ENCODE peak calls at places on chromosomes 12 and 14, in nine cellular contexts. One of them, this sample, is unnamed.

GRCh38 chr12:124335426-124336183 is 40.7 kb downstream of the RFLNA start:
- DNase-seq in D721Med: no peak
- DNase-seq in BJ: no peak
- DNase-seq in fibroblast of mammary gland: no peak
- DNase-seq in glutamatergic neuron: no peak
- DNase-seq in progenitor cell of endocrine pancreas: no peak
- DNase-seq in cardiac fibroblast: no peak
- DNase-seq in bronchial epithelial cell: no peak
- DNase-seq in lower lobe of right lung: no peak
- DNase-seq in this sample: no peak

GRCh38 chr14:56004807-56005579 is 113.2 kb upstream of the PELI2 start:
- DNase-seq in D721Med: no peak
- DNase-seq in BJ: peak
- DNase-seq in fibroblast of mammary gland: peak
- DNase-seq in glutamatergic neuron: no peak
- DNase-seq in progenitor cell of endocrine pancreas: no peak
- DNase-seq in cardiac fibroblast: peak
- DNase-seq in bronchial epithelial cell: peak
- DNase-seq in lower lobe of right lung: peak
- DNase-seq in this sample: no peak

GRCh38 chr12:15193927-15194326 is 27.3 kb downstream of the RERG start:
- DNase-seq in D721Med: no peak
- DNase-seq in BJ: no peak
- DNase-seq in fibroblast of mammary gland: peak
- DNase-seq in glutamatergic neuron: no peak
- DNase-seq in progenitor cell of endocrine pancreas: no peak
- DNase-seq in cardiac fibroblast: no peak
- DNase-seq in bronchial epithelial cell: peak
- DNase-seq in lower lobe of right lung: no peak
- DNase-seq in this sample: peak

GRCh38 chr14:99566009-99566389 is 38.0 kb downstream of the CCDC85C start:
- DNase-seq in D721Med: no peak
- DNase-seq in BJ: no peak
- DNase-seq in fibroblast of mammary gland: no peak
- DNase-seq in glutamatergic neuron: no peak
- DNase-seq in progenitor cell of endocrine pancreas: no peak
- DNase-seq in cardiac fibroblast: no peak
- DNase-seq in bronchial epithelial cell: peak
- DNase-seq in lower lobe of right lung: no peak
- DNase-seq in this sample: peak

GRCh38 chr12:109770104-109770860 is 56.7 kb downstream of the FAM222A start:
- DNase-seq in D721Med: no peak
- DNase-seq in BJ: no peak
- DNase-seq in fibroblast of mammary gland: no peak
- DNase-seq in glutamatergic neuron: no peak
- DNase-seq in progenitor cell of endocrine pancreas: no peak
- DNase-seq in cardiac fibroblast: peak
- DNase-seq in bronchial epithelial cell: no peak
- DNase-seq in lower lobe of right lung: peak
- DNase-seq in this sample: no peak

GRCh38 chr12:29234965-29235364 is 85.9 kb downstream of the FAR2 start:
- DNase-seq in D721Med: no peak
- DNase-seq in BJ: no peak
- DNase-seq in fibroblast of mammary gland: peak
- DNase-seq in glutamatergic neuron: no peak
- DNase-seq in progenitor cell of endocrine pancreas: no peak
- DNase-seq in cardiac fibroblast: peak
- DNase-seq in bronchial epithelial cell: peak
- DNase-seq in lower lobe of right lung: no peak
- DNase-seq in this sample: no peak

GRCh38 chr14:61026523-61026922 is 45.5 kb downstream of the SLC38A6 start:
- DNase-seq in D721Med: no peak
- DNase-seq in BJ: no peak
- DNase-seq in fibroblast of mammary gland: no peak
- DNase-seq in glutamatergic neuron: no peak
- DNase-seq in progenitor cell of endocrine pancreas: no peak
- DNase-seq in cardiac fibroblast: no peak
- DNase-seq in bronchial epithelial cell: peak
- DNase-seq in lower lobe of right lung: peak
- DNase-seq in this sample: no peak

GRCh38 chr14:91311284-91311662 is 66.8 kb upstream of the GPR68 start:
- DNase-seq in D721Med: no peak
- DNase-seq in BJ: no peak
- DNase-seq in fibroblast of mammary gland: no peak
- DNase-seq in glutamatergic neuron: no peak
- DNase-seq in progenitor cell of endocrine pancreas: no peak
- DNase-seq in cardiac fibroblast: no peak
- DNase-seq in bronchial epithelial cell: no peak
- DNase-seq in lower lobe of right lung: no peak
- DNase-seq in this sample: no peak

GRCh38 chr12:41264281-41264680 is 76.2 kb downstream of the PDZRN4 start:
- DNase-seq in D721Med: no peak
- DNase-seq in BJ: no peak
- DNase-seq in fibroblast of mammary gland: peak
- DNase-seq in glutamatergic neuron: no peak
- DNase-seq in progenitor cell of endocrine pancreas: no peak
- DNase-seq in cardiac fibroblast: peak
- DNase-seq in bronchial epithelial cell: peak
- DNase-seq in lower lobe of right lung: no peak
- DNase-seq in this sample: no peak
- TF ChIP-seq CTCF in D721Med: peak
- TF ChIP-seq CTCF in BJ: peak
- TF ChIP-seq CTCF in fibroblast of mammary gland: peak
- TF ChIP-seq CTCF in glutamatergic neuron: peak
- TF ChIP-seq CTCF in progenitor cell of endocrine pancreas: peak
- TF ChIP-seq CTCF in cardiac fibroblast: no peak
- TF ChIP-seq CTCF in bronchial epithelial cell: no peak
- TF ChIP-seq CTCF in lower lobe of right lung: peak
- TF ChIP-seq CTCF in this sample: peak

GRCh38 chr12:119222222-119222951 is 43.7 kb downstream of the HSPB8 start:
- DNase-seq in D721Med: no peak
- DNase-seq in BJ: no peak
- DNase-seq in fibroblast of mammary gland: no peak
- DNase-seq in glutamatergic neuron: no peak
- DNase-seq in progenitor cell of endocrine pancreas: no peak
- DNase-seq in cardiac fibroblast: no peak
- DNase-seq in bronchial epithelial cell: no peak
- DNase-seq in lower lobe of right lung: no peak
- DNase-seq in this sample: no peak

GRCh38 chr12:119229205-119229604 is 50.5 kb downstream of the HSPB8 start:
- DNase-seq in D721Med: no peak
- DNase-seq in BJ: no peak
- DNase-seq in fibroblast of mammary gland: no peak
- DNase-seq in glutamatergic neuron: no peak
- DNase-seq in progenitor cell of endocrine pancreas: no peak
- DNase-seq in cardiac fibroblast: no peak
- DNase-seq in bronchial epithelial cell: no peak
- DNase-seq in lower lobe of right lung: no peak
- DNase-seq in this sample: no peak

GRCh38 chr12:119229837-119230236 is 51.1 kb downstream of the HSPB8 start:
- DNase-seq in D721Med: peak
- DNase-seq in BJ: no peak
- DNase-seq in fibroblast of mammary gland: peak
- DNase-seq in glutamatergic neuron: peak
- DNase-seq in progenitor cell of endocrine pancreas: peak
- DNase-seq in cardiac fibroblast: peak
- DNase-seq in bronchial epithelial cell: peak
- DNase-seq in lower lobe of right lung: no peak
- DNase-seq in this sample: peak

GRCh38 chr12:119227292-119227691 is 48.6 kb downstream of the HSPB8 start:
- DNase-seq in D721Med: no peak
- DNase-seq in BJ: no peak
- DNase-seq in fibroblast of mammary gland: no peak
- DNase-seq in glutamatergic neuron: no peak
- DNase-seq in progenitor cell of endocrine pancreas: no peak
- DNase-seq in cardiac fibroblast: no peak
- DNase-seq in bronchial epithelial cell: peak
- DNase-seq in lower lobe of right lung: no peak
- DNase-seq in this sample: peak

GRCh38 chr12:119225454-119225853 is 46.7 kb downstream of the HSPB8 start:
- DNase-seq in D721Med: no peak
- DNase-seq in BJ: no peak
- DNase-seq in fibroblast of mammary gland: no peak
- DNase-seq in glutamatergic neuron: no peak
- DNase-seq in progenitor cell of endocrine pancreas: no peak
- DNase-seq in cardiac fibroblast: no peak
- DNase-seq in bronchial epithelial cell: no peak
- DNase-seq in lower lobe of right lung: no peak
- DNase-seq in this sample: no peak
- TF ChIP-seq CTCF in D721Med: no peak
- TF ChIP-seq CTCF in BJ: no peak
- TF ChIP-seq CTCF in fibroblast of mammary gland: no peak
- TF ChIP-seq CTCF in glutamatergic neuron: no peak
- TF ChIP-seq CTCF in progenitor cell of endocrine pancreas: peak
- TF ChIP-seq CTCF in cardiac fibroblast: no peak
- TF ChIP-seq CTCF in bronchial epithelial cell: no peak
- TF ChIP-seq CTCF in lower lobe of right lung: no peak
- TF ChIP-seq CTCF in this sample: no peak

GRCh38 chr12:103884316-103884715 is 43.3 kb upstream of the NT5DC3 start:
- DNase-seq in D721Med: no peak
- DNase-seq in BJ: no peak
- DNase-seq in fibroblast of mammary gland: peak
- DNase-seq in glutamatergic neuron: no peak
- DNase-seq in progenitor cell of endocrine pancreas: no peak
- DNase-seq in cardiac fibroblast: peak
- DNase-seq in bronchial epithelial cell: peak
- DNase-seq in lower lobe of right lung: no peak
- DNase-seq in this sample: peak
- TF ChIP-seq CTCF in D721Med: peak
- TF ChIP-seq CTCF in BJ: peak
- TF ChIP-seq CTCF in fibroblast of mammary gland: peak
- TF ChIP-seq CTCF in glutamatergic neuron: no peak
- TF ChIP-seq CTCF in progenitor cell of endocrine pancreas: peak
- TF ChIP-seq CTCF in cardiac fibroblast: peak
- TF ChIP-seq CTCF in bronchial epithelial cell: peak
- TF ChIP-seq CTCF in lower lobe of right lung: peak
- TF ChIP-seq CTCF in this sample: peak

GRCh38 chr12:8078400-8078799 is 3.7 kb upstream of the NECAP1 start:
- DNase-seq in D721Med: no peak
- DNase-seq in BJ: no peak
- DNase-seq in fibroblast of mammary gland: peak
- DNase-seq in glutamatergic neuron: peak
- DNase-seq in progenitor cell of endocrine pancreas: no peak
- DNase-seq in cardiac fibroblast: peak
- DNase-seq in bronchial epithelial cell: peak
- DNase-seq in lower lobe of right lung: no peak
- DNase-seq in this sample: peak
- TF ChIP-seq CTCF in D721Med: peak
- TF ChIP-seq CTCF in BJ: peak
- TF ChIP-seq CTCF in fibroblast of mammary gland: peak
- TF ChIP-seq CTCF in glutamatergic neuron: peak
- TF ChIP-seq CTCF in progenitor cell of endocrine pancreas: peak
- TF ChIP-seq CTCF in cardiac fibroblast: peak
- TF ChIP-seq CTCF in bronchial epithelial cell: no peak
- TF ChIP-seq CTCF in lower lobe of right lung: peak
- TF ChIP-seq CTCF in this sample: peak

GRCh38 chr12:19507823-19508222 is 68.5 kb downstream of the AEBP2 start:
- DNase-seq in D721Med: no peak
- DNase-seq in BJ: no peak
- DNase-seq in fibroblast of mammary gland: peak
- DNase-seq in glutamatergic neuron: no peak
- DNase-seq in progenitor cell of endocrine pancreas: no peak
- DNase-seq in cardiac fibroblast: peak
- DNase-seq in bronchial epithelial cell: no peak
- DNase-seq in lower lobe of right lung: no peak
- DNase-seq in this sample: peak
- TF ChIP-seq CTCF in D721Med: peak
- TF ChIP-seq CTCF in BJ: peak
- TF ChIP-seq CTCF in fibroblast of mammary gland: peak
- TF ChIP-seq CTCF in glutamatergic neuron: no peak
- TF ChIP-seq CTCF in progenitor cell of endocrine pancreas: peak
- TF ChIP-seq CTCF in cardiac fibroblast: peak
- TF ChIP-seq CTCF in bronchial epithelial cell: no peak
- TF ChIP-seq CTCF in lower lobe of right lung: peak
- TF ChIP-seq CTCF in this sample: peak

DNA sequence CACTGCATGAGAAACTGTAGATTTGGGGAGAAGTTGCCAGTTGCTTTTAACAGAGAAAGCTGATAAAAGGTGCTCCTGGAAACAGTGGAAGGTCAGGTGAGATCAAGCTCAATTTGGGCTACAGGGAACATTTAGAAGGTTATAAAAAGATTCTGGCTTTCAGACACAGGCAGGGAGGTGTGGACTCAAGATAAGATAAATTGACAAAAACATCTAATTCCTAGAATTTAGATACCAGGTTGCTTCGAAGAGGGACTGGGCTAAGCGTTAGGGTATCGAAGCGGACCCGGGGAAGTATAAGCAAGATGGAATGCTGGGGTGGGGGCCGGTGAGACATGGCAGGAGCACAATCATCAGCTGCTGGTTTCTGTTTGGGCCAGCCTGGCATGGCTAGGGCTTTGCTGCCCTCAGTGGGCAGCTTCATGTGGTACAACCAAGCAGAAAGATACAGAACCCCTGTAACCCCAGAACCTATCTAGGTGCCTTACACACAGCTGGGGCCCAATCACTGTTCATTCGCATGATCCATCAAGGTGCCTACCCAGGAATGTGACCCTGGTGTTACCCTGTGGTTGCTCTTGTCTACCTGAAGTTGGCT is 15.0 kb upstream of the CELA1 start:
- DNase-seq in D721Med: no peak
- DNase-seq in BJ: no peak
- DNase-seq in fibroblast of mammary gland: no peak
- DNase-seq in glutamatergic neuron: no peak
- DNase-seq in progenitor cell of endocrine pancreas: no peak
- DNase-seq in cardiac fibroblast: no peak
- DNase-seq in bronchial epithelial cell: no peak
- DNase-seq in lower lobe of right lung: no peak
- DNase-seq in this sample: no peak
- TF ChIP-seq CTCF in D721Med: no peak
- TF ChIP-seq CTCF in BJ: no peak
- TF ChIP-seq CTCF in fibroblast of mammary gland: peak
- TF ChIP-seq CTCF in glutamatergic neuron: no peak
- TF ChIP-seq CTCF in progenitor cell of endocrine pancreas: no peak
- TF ChIP-seq CTCF in cardiac fibroblast: peak
- TF ChIP-seq CTCF in bronchial epithelial cell: no peak
- TF ChIP-seq CTCF in lower lobe of right lung: no peak
- TF ChIP-seq CTCF in this sample: no peak